ENCODE peak calls at places on chromosomes 16 and 17, in nine cellular contexts. D, W, K, V, T, X, M, P and Y are unnamed samples.

GRCh38 chr16:21158208-21159110 is at the start of gene LDAF1:
- DNase-seq in V (peak), K (peak), P (no peak), W (no peak), D (peak), T (peak), X (peak), M (peak), Y (peak)

GRCh38 chr17:1375615-1376014 is 24.4 kb downstream of the YWHAE start:
- DNase-seq in X (no peak), K (no peak), T (no peak), D (no peak), W (no peak), P (no peak), M (no peak), V (no peak), Y (no peak)

GRCh38 chr17:48907713-48908046 is 527 bp upstream of the UBE2Z start:
- DNase-seq in X (no peak), P (no peak), V (no peak), K (peak), T (peak), W (no peak), D (no peak), M (no peak), Y (no peak)

GRCh38 chr17:10144976-10145375 is 53.4 kb downstream of the GAS7 start:
- DNase-seq in W (no peak), T (no peak), M (no peak), D (no peak), P (no peak), X (no peak), V (no peak), K (no peak), Y (no peak)

GRCh38 chr16:11188801-11189740 is 66.9 kb downstream of the SOCS1 start:
- DNase-seq in X (no peak), D (no peak), W (no peak), M (no peak), P (no peak), K (no peak), V (no peak), T (no peak), Y (no peak)

GRCh38 chr16:66924527-66925321 is 611 bp downstream of the RRAD start:
- DNase-seq in W (no peak), V (peak), M (no peak), T (no peak), K (peak), P (no peak), D (no peak), X (no peak), Y (no peak)

GRCh38 chr16:48720266-48720665 is 110.3 kb upstream of the N4BP1 start:
- DNase-seq in M (no peak), T (peak), W (no peak), K (peak), V (no peak), X (no peak), D (no peak), P (no peak), Y (no peak)

GRCh38 chr17:30550512-30551273 is 73.5 kb downstream of the GOSR1 start:
- DNase-seq in V (no peak), K (no peak), W (no peak), M (no peak), P (no peak), D (peak), T (peak), X (no peak), Y (no peak)

GRCh38 chr16:56742030-56742984 is 12.4 kb downstream of the NUP93 start:
- DNase-seq in D (no peak), K (peak), T (peak), M (no peak), X (no peak), V (no peak), P (peak), W (peak), Y (no peak)